ENCODE peak calls at places on chromosomes 12 and 14, in nine cellular contexts. M is hepatocyte, K is neural progenitor cell, O is HCT116, R is PC-3, T is OCI-LY7, V is SK-N-SH, S is GM23248, H is MM.1S. Q is an unnamed sample.

GRCh38 chr14:103503296-103503695 is 19.3 kb downstream of the CKB start:
- DNase-seq in S (no peak), K (no peak), H (no peak), R (no peak), O (no peak), V (no peak), M (no peak), T (no peak), Q (no peak)

GRCh38 chr12:119182701-119183493 is 4.2 kb downstream of the HSPB8 start:
- DNase-seq in T (no peak), V (no peak), K (no peak), M (peak), H (no peak), O (no peak), R (no peak), S (no peak), Q (no peak)

GRCh38 chr14:23299558-23299957 is 3.1 kb downstream of the PPP1R3E start:
- DNase-seq in H (no peak), O (no peak), S (peak), K (no peak), R (peak), T (peak), M (peak), V (no peak), Q (no peak)

GRCh38 chr12:71018682-71019081 is 98.1 kb upstream of the PTPRR start:
- DNase-seq in K (no peak), S (no peak), R (no peak), V (no peak), O (no peak), T (no peak), H (no peak), M (no peak), Q (no peak)

GRCh38 chr14:33837943-33838683 is 112.8 kb downstream of the EGLN3 start:
- DNase-seq in M (no peak), H (no peak), V (no peak), T (no peak), S (no peak), R (no peak), O (no peak), K (no peak), Q (no peak)

GRCh38 chr12:51000245-51000644 is 25.9 kb downstream of the SLC11A2 start:
- DNase-seq in K (no peak), V (no peak), T (no peak), O (no peak), H (no peak), R (peak), S (peak), M (no peak), Q (no peak)

GRCh38 chr14:90698379-90698869 is 117.8 kb downstream of the TTC7B start:
- DNase-seq in H (no peak), R (no peak), S (peak), V (peak), T (no peak), M (peak), K (no peak), O (no peak), Q (no peak)

GRCh38 chr14:101947577-101947903 is 16.8 kb upstream of the DYNC1H1 start:
- DNase-seq in O (no peak), M (no peak), T (no peak), S (no peak), V (peak), K (no peak), R (no peak), H (no peak), Q (peak)

GRCh38 chr12:58877243-58877743 is 43.0 kb downstream of the LRIG3 start:
- DNase-seq in O (no peak), T (no peak), H (no peak), K (no peak), R (peak), V (no peak), M (peak), S (peak), Q (no peak)

GRCh38 chr14:103283916-103284315 is 50.1 kb upstream of the EIF5 start:
- DNase-seq in V (no peak), T (no peak), M (no peak), S (no peak), R (no peak), O (no peak), K (no peak), H (no peak), Q (no peak)

GRCh38 chr12:59219148-59219547 is 298.8 kb upstream of the LRIG3 start:
- DNase-seq in S (no peak), V (no peak), R (no peak), M (no peak), O (no peak), H (no peak), T (no peak), K (no peak), Q (no peak)

GRCh38 chr14:106039400-106039799 is 513.0 kb downstream of the TMEM121 start:
- DNase-seq in O (peak), R (peak), S (no peak), T (no peak), H (no peak), M (no peak), V (peak), K (no peak), Q (peak)

GRCh38 chr12:124516850-124517249 is 50.6 kb downstream of the NCOR2 start:
- DNase-seq in R (no peak), M (no peak), O (no peak), K (no peak), V (no peak), T (no peak), S (no peak), H (no peak), Q (no peak)

GRCh38 chr12:100955139-100955538 is 160.6 kb downstream of the ANO4 start:
- DNase-seq in S (peak), O (no peak), T (no peak), M (peak), H (no peak), R (peak), K (no peak), V (no peak), Q (peak)

GRCh38 chr12:131276501-131277185 is 322.9 kb downstream of the ADGRD1 start:
- DNase-seq in T (no peak), O (no peak), M (no peak), R (no peak), V (no peak), K (no peak), H (no peak), S (no peak), Q (no peak)

GRCh38 chr14:82084813-82085212 is 551.2 kb upstream of the SEL1L start:
- DNase-seq in O (no peak), M (no peak), K (no peak), H (no peak), S (no peak), T (no peak), R (no peak), V (no peak), Q (no peak)

GRCh38 chr12:87136330-87136976 is 880.3 kb upstream of the MGAT4C start:
- DNase-seq in K (no peak), V (no peak), H (peak), R (peak), S (peak), T (no peak), M (peak), O (no peak), Q (no peak)

GRCh38 chr12:118360785-118361404 is 11.8 kb downstream of the TAOK3 start:
- DNase-seq in H (no peak), R (peak), O (peak), K (no peak), V (no peak), T (no peak), M (no peak), S (peak), Q (no peak)

GRCh38 chr12:69354561-69355187 is 4.9 kb upstream of the YEATS4 start:
- DNase-seq in H (no peak), V (no peak), M (no peak), S (no peak), O (no peak), K (peak), R (no peak), T (no peak), Q (no peak)

GRCh38 chr12:12365931-12366431 is 9.1 kb downstream of the BORCS5 start:
- DNase-seq in M (no peak), K (peak), S (peak), R (no peak), O (no peak), H (no peak), V (peak), T (no peak), Q (no peak)

GRCh38 chr12:5715076-5715475 is 230.0 kb downstream of the ANO2 start:
- DNase-seq in O (no peak), R (no peak), V (no peak), M (peak), H (no peak), T (no peak), S (no peak), K (no peak), Q (no peak)

GRCh38 chr14:97783001-97783400 is 985.8 kb downstream of the VRK1 start:
- DNase-seq in H (no peak), S (no peak), M (no peak), T (no peak), K (no peak), O (no peak), R (no peak), V (no peak), Q (no peak)

GRCh38 chr12:122834921-122835692 is at the start of gene HIP1R:
- DNase-seq in V (peak), M (peak), O (peak), K (peak), T (peak), H (peak), S (peak), R (peak), Q (peak)

GRCh38 chr12:49539406-49540228 is 787 bp downstream of the KCNH3 start:
- DNase-seq in M (peak), T (no peak), R (no peak), S (no peak), V (peak), H (no peak), O (no peak), K (no peak), Q (no peak)

GRCh38 chr12:122889658-122890561 is 6.0 kb downstream of the VPS37B start:
- DNase-seq in M (no peak), K (no peak), S (no peak), V (no peak), O (no peak), R (no peak), H (no peak), T (no peak), Q (no peak)

GRCh38 chr12:6141048-6141447 is 16.6 kb upstream of the VWF start:
- DNase-seq in K (no peak), S (peak), T (peak), R (no peak), H (no peak), M (no peak), O (no peak), V (no peak), Q (no peak)

GRCh38 chr12:101823891-101824290 is 6.9 kb downstream of the GNPTAB start:
- DNase-seq in K (peak), H (peak), R (peak), T (peak), M (peak), S (peak), O (peak), V (peak), Q (peak)

GRCh38 chr12:68292157-68292940 is 38.9 kb upstream of the IL22 start:
- DNase-seq in T (no peak), H (peak), R (no peak), S (no peak), K (no peak), O (no peak), V (no peak), M (no peak), Q (no peak)

DNA sequence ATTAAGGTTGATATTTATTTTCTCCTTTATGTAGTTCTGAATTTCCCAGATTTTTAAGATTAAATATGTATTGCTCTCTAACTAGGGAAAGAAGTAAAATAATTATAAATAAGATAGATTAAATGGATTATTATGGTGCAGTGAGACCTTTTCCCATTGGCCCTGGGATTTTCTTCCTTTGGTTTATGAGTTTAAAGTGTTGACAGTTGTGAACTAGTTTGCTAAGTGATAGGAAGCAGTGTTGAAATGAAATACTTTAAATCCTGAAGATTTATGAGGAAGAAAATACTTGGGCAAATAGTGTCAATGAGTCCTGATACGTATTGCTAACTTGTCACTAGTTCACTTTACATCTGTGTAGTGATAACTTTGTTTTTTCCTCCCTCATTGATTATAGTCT is 188.9 kb downstream of the RAD51B start:
- DNase-seq in V (no peak), O (no peak), S (no peak), H (no peak), T (no peak), M (no peak), K (no peak), R (no peak), Q (no peak)
- TF ChIP-seq EZH2phosphoT487 in V (no peak), O (no peak), S (no peak), H (no peak), T (no peak), M (no peak), K (no peak), R (no peak), Q (no peak)

GRCh38 chr14:62097072-62097471 is 334.9 kb downstream of the SNAPC1 start:
- DNase-seq in M (no peak), K (no peak), R (peak), S (peak), O (no peak), V (no peak), H (no peak), T (no peak), Q (no peak)

GRCh38 chr14:62097824-62098223 is 335.6 kb downstream of the SNAPC1 start:
- DNase-seq in S (no peak), H (no peak), R (no peak), V (no peak), T (no peak), K (no peak), M (no peak), O (no peak), Q (no peak)

GRCh38 chr14:62101189-62101588 is 339.0 kb downstream of the SNAPC1 start:
- DNase-seq in H (no peak), T (no peak), S (no peak), R (no peak), V (no peak), K (no peak), O (no peak), M (no peak), Q (no peak)

GRCh38 chr14:62099091-62099490 is 336.9 kb downstream of the SNAPC1 start:
- DNase-seq in O (no peak), H (no peak), R (no peak), S (no peak), K (no peak), T (no peak), M (no peak), V (no peak), Q (no peak)

GRCh38 chr14:62098357-62098756 is 336.1 kb downstream of the SNAPC1 start:
- DNase-seq in H (no peak), S (no peak), M (no peak), T (no peak), K (no peak), O (no peak), R (no peak), V (no peak), Q (no peak)
- TF ChIP-seq EZH2phosphoT487 in H (no peak), S (no peak), M (no peak), T (no peak), K (no peak), O (no peak), R (no peak), V (no peak), Q (no peak)

GRCh38 chr14:58695514-58695913 is 57.8 kb downstream of the DACT1 start:
- DNase-seq in K (no peak), S (no peak), V (no peak), M (no peak), O (no peak), R (no peak), T (no peak), H (no peak), Q (no peak)

GRCh38 chr14:58701156-58701555 is 63.4 kb downstream of the DACT1 start:
- DNase-seq in K (no peak), V (no peak), T (no peak), R (no peak), O (no peak), M (no peak), H (no peak), S (no peak), Q (no peak)

GRCh38 chr14:58697266-58697926 is 59.6 kb downstream of the DACT1 start:
- DNase-seq in T (no peak), S (no peak), K (no peak), V (no peak), O (no peak), R (no peak), M (no peak), H (no peak), Q (peak)

GRCh38 chr14:58699656-58700055 is 61.9 kb downstream of the DACT1 start:
- DNase-seq in R (no peak), H (no peak), M (no peak), T (no peak), K (no peak), V (no peak), O (no peak), S (no peak), Q (no peak)

GRCh38 chr14:58697927-58698641 is 60.3 kb downstream of the DACT1 start:
- DNase-seq in K (no peak), H (no peak), V (no peak), R (peak), T (no peak), O (no peak), S (no peak), M (no peak), Q (no peak)
- TF ChIP-seq EZH2phosphoT487 in K (no peak), H (no peak), V (no peak), R (no peak), T (no peak), O (no peak), S (no peak), M (no peak), Q (no peak)

GRCh38 chr14:71588576-71589215 is 343.5 kb upstream of the RGS6 start:
- DNase-seq in V (no peak), R (no peak), H (no peak), K (no peak), S (no peak), M (no peak), O (no peak), T (no peak), Q (no peak)

GRCh38 chr14:71586131-71586893 is 345.9 kb upstream of the RGS6 start:
- DNase-seq in H (no peak), K (peak), V (peak), M (peak), R (no peak), O (no peak), T (no peak), S (peak), Q (peak)

GRCh38 chr14:71591929-71592328 is 340.3 kb upstream of the RGS6 start:
- DNase-seq in R (peak), M (no peak), T (peak), K (no peak), H (peak), V (no peak), S (peak), O (peak), Q (no peak)

GRCh38 chr14:71590131-71590530 is 342.1 kb upstream of the RGS6 start:
- DNase-seq in S (no peak), R (no peak), O (no peak), K (no peak), H (no peak), T (no peak), V (no peak), M (no peak), Q (no peak)

DNA sequence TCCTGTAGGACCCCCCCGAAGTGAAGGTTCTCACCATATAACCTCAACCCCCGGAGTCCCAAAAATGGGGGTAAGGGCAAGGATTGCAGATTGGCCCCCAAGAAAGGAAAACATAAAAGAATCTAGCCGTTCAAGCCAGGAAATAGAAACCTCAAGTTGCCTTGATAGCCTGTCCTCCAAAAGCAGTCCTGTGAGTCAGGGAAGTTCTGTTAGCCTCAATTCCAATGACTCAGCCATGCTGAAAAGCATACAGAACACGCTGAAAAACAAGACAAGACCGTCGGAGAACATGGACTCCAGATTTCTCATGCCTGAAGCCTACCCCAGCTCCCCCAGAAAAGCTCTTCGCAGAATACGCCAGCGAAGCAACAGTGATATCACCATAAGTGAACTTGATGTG is 344.2 kb upstream of the RGS6 start:
- DNase-seq in R (no peak), T (no peak), H (no peak), M (peak), K (no peak), V (no peak), S (peak), O (no peak), Q (no peak)
- TF ChIP-seq EZH2phosphoT487 in R (no peak), T (no peak), H (no peak), M (no peak), K (no peak), V (no peak), S (no peak), O (no peak), Q (no peak)

GRCh38 chr12:104565606-104566243 is 109.0 kb downstream of the CHST11 start:
- DNase-seq in H (no peak), R (no peak), V (no peak), K (no peak), O (no peak), S (peak), M (no peak), T (no peak), Q (no peak)
- TF ChIP-seq EZH2phosphoT487 in H (no peak), R (no peak), V (no peak), K (no peak), O (no peak), S (no peak), M (no peak), T (no peak), Q (no peak)

GRCh38 chr12:3259976-3260375 is 182.8 kb downstream of the TSPAN9 start:
- DNase-seq in O (no peak), R (no peak), K (no peak), V (no peak), M (no peak), T (no peak), H (no peak), S (no peak), Q (no peak)
- TF ChIP-seq EZH2phosphoT487 in O (no peak), R (no peak), K (no peak), V (no peak), M (no peak), T (no peak), H (no peak), S (no peak), Q (no peak)

GRCh38 chr12:22993639-22994038 is 368.7 kb downstream of the ETNK1 start:
- DNase-seq in K (no peak), S (no peak), M (no peak), R (no peak), V (no peak), T (no peak), H (no peak), O (no peak), Q (no peak)
- TF ChIP-seq EZH2phosphoT487 in K (no peak), S (no peak), M (no peak), R (no peak), V (no peak), T (no peak), H (no peak), O (no peak), Q (no peak)

GRCh38 chr12:115172521-115172920 is 488.5 kb upstream of the TBX3 start:
- DNase-seq in V (no peak), S (peak), T (no peak), H (no peak), K (no peak), M (no peak), R (no peak), O (no peak), Q (no peak)
- TF ChIP-seq EZH2phosphoT487 in V (no peak), S (no peak), T (no peak), H (no peak), K (no peak), M (no peak), R (no peak), O (no peak), Q (no peak)

DNA sequence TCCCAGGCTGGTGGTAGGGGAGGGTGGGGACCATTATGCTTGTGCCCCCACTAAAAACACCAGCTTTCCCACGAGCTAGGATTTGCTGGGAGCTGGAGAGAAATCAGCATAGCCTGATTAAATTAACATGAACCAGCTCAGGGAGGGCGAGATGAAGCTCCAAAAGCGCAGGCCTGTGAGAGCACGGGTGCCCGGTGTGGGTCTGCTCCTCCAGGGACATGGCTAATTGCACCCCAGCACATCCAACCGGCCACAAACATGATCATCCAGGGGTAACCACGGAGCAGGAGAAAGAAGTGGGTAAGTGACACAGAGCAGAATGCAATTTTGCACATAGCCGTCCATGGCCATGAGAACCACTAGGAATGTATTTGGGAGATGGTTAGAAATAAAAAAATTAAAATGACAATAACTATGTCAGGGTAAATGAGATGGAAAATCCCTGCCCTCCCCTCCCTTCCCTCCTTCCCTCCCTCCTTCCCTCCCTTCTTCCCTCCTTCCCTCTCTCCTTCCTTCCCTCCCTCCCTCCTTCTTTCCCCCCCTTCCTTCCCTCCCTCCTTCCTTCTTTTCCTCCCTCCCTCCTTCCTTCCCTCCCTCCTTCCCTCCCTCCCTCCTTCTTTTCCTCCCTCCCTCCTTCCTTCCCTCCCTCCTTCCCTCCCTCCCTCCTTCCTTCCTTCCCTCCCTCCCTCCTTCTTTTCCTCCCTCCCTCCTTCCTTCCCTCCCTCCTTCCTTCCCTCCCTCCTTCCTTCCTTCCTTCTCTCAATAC is 26.9 kb downstream of the CLMN start:
- DNase-seq in V (peak), T (no peak), K (no peak), H (no peak), M (no peak), O (no peak), S (no peak), R (no peak), Q (no peak)
- TF ChIP-seq EZH2phosphoT487 in V (no peak), T (no peak), K (no peak), H (no peak), M (no peak), O (no peak), S (no peak), R (no peak), Q (no peak)

Q was measured in GM23338.